ENCODE peak calls at places on chromosomes 16 and 17, in four cellular contexts. One of them, this sample, is unnamed.

GRCh38 chr17:10724546-10725195 is 5.2 kb downstream of the TMEM220 start:
- DNase-seq in HepG2: no peak
- DNase-seq in H1: no peak
- DNase-seq in K562: no peak
- DNase-seq in this sample: no peak

GRCh38 chr17:6070895-6071511 is 824 bp downstream of the WSCD1 start:
- DNase-seq in HepG2: no peak
- DNase-seq in H1: no peak
- DNase-seq in K562: no peak
- DNase-seq in this sample: no peak

GRCh38 chr17:47246120-47246519 is 7.5 kb upstream of the ITGB3 start:
- DNase-seq in HepG2: no peak
- DNase-seq in H1: no peak
- DNase-seq in K562: no peak
- DNase-seq in this sample: no peak

GRCh38 chr16:83926726-83927397 is 26.2 kb upstream of the OSGIN1 start:
- DNase-seq in HepG2: peak
- DNase-seq in H1: peak
- DNase-seq in K562: peak
- DNase-seq in this sample: no peak

GRCh38 chr17:29557085-29557697 is 9.6 kb downstream of the ABHD15 start:
- DNase-seq in HepG2: no peak
- DNase-seq in H1: no peak
- DNase-seq in K562: no peak
- DNase-seq in this sample: no peak

GRCh38 chr16:52976539-52977167 is 76.0 kb downstream of the CHD9NB start:
- DNase-seq in HepG2: peak
- DNase-seq in H1: no peak
- DNase-seq in K562: no peak
- DNase-seq in this sample: no peak

GRCh38 chr17:46154151-46154816 is 38.9 kb downstream of the KANSL1 start:
- DNase-seq in HepG2: no peak
- DNase-seq in H1: no peak
- DNase-seq in K562: no peak
- DNase-seq in this sample: no peak

GRCh38 chr16:68421076-68421475 is 27.2 kb downstream of the SMPD3 start:
- DNase-seq in HepG2: no peak
- DNase-seq in H1: no peak
- DNase-seq in K562: no peak
- DNase-seq in this sample: no peak

GRCh38 chr17:45087496-45087975 is 26.4 kb downstream of the NMT1 start:
- DNase-seq in HepG2: no peak
- DNase-seq in H1: no peak
- DNase-seq in K562: no peak
- DNase-seq in this sample: no peak

GRCh38 chr16:49647673-49648072 is 208.2 kb downstream of the ZNF423 start:
- DNase-seq in HepG2: no peak
- DNase-seq in H1: no peak
- DNase-seq in K562: no peak
- DNase-seq in this sample: no peak

GRCh38 chr17:223723-224471 is 42.4 kb upstream of the DOC2B start:
- DNase-seq in HepG2: no peak
- DNase-seq in H1: no peak
- DNase-seq in K562: no peak
- DNase-seq in this sample: no peak

GRCh38 chr17:71398706-71399620 is 721.9 kb upstream of the SOX9 start:
- DNase-seq in HepG2: no peak
- DNase-seq in H1: no peak
- DNase-seq in K562: no peak
- DNase-seq in this sample: no peak

GRCh38 chr17:21304091-21304490 is 19.6 kb downstream of the MAP2K3 start:
- DNase-seq in HepG2: no peak
- DNase-seq in H1: no peak
- DNase-seq in K562: peak
- DNase-seq in this sample: no peak

GRCh38 chr16:106623-107324 is 28.7 kb downstream of the MPG start:
- DNase-seq in HepG2: peak
- DNase-seq in H1: peak
- DNase-seq in K562: peak
- DNase-seq in this sample: no peak

GRCh38 chr16:49795513-49795912 is 60.4 kb downstream of the ZNF423 start:
- DNase-seq in HepG2: no peak
- DNase-seq in H1: no peak
- DNase-seq in K562: no peak
- DNase-seq in this sample: no peak

GRCh38 chr16:88373211-88373610 is 9.5 kb upstream of the ZNF469 start:
- DNase-seq in HepG2: no peak
- DNase-seq in H1: no peak
- DNase-seq in K562: no peak
- DNase-seq in this sample: no peak

GRCh38 chr17:75502072-75502745 is 13.1 kb downstream of the CASKIN2 start:
- DNase-seq in HepG2: no peak
- DNase-seq in H1: no peak
- DNase-seq in K562: no peak
- DNase-seq in this sample: no peak

GRCh38 chr16:66054095-66054494 is 312.4 kb upstream of the CDH5 start:
- DNase-seq in HepG2: no peak
- DNase-seq in H1: no peak
- DNase-seq in K562: no peak
- DNase-seq in this sample: no peak

GRCh38 chr17:79956853-79957252 is 78.8 kb downstream of the TBC1D16 start:
- DNase-seq in HepG2: no peak
- DNase-seq in H1: no peak
- DNase-seq in K562: no peak
- DNase-seq in this sample: no peak

GRCh38 chr16:73572135-73572534 is 524.2 kb upstream of the ZFHX3 start:
- DNase-seq in HepG2: no peak
- DNase-seq in H1: no peak
- DNase-seq in K562: no peak
- DNase-seq in this sample: no peak

GRCh38 chr16:20844054-20844453 is 37.7 kb downstream of the REXO5 start:
- DNase-seq in HepG2: no peak
- DNase-seq in H1: no peak
- DNase-seq in K562: no peak
- DNase-seq in this sample: no peak

GRCh38 chr17:62597920-62598319 is 29.6 kb upstream of the MRC2 start:
- DNase-seq in HepG2: no peak
- DNase-seq in H1: no peak
- DNase-seq in K562: no peak
- DNase-seq in this sample: no peak

GRCh38 chr17:81722184-81723120 is 10.4 kb downstream of the SLC25A10 start:
- DNase-seq in HepG2: no peak
- DNase-seq in H1: no peak
- DNase-seq in K562: peak
- DNase-seq in this sample: no peak

GRCh38 chr17:29225388-29225787 is 21.3 kb upstream of the CRYBA1 start:
- DNase-seq in HepG2: no peak
- DNase-seq in H1: no peak
- DNase-seq in K562: no peak
- DNase-seq in this sample: no peak

GRCh38 chr16:88720396-88720970 is 14.2 kb downstream of the CTU2 start:
- DNase-seq in HepG2: no peak
- DNase-seq in H1: no peak
- DNase-seq in K562: no peak
- DNase-seq in this sample: no peak

GRCh38 chr17:48351916-48352332 is 78.1 kb downstream of the SKAP1 start:
- DNase-seq in HepG2: peak
- DNase-seq in H1: no peak
- DNase-seq in K562: peak
- DNase-seq in this sample: no peak

GRCh38 chr16:65672960-65673359 is 551.1 kb upstream of the CDH11 start:
- DNase-seq in HepG2: no peak
- DNase-seq in H1: no peak
- DNase-seq in K562: no peak
- DNase-seq in this sample: no peak

GRCh38 chr16:75481475-75481874 is 13.8 kb downstream of the CHST6 start:
- DNase-seq in HepG2: peak
- DNase-seq in H1: no peak
- DNase-seq in K562: no peak
- DNase-seq in this sample: no peak

GRCh38 chr17:76562734-76563148 is 22.9 kb downstream of the PRCD start:
- DNase-seq in HepG2: no peak
- DNase-seq in H1: no peak
- DNase-seq in K562: peak
- DNase-seq in this sample: no peak

GRCh38 chr17:41687828-41688640 is 651 bp upstream of the EIF1 start:
- DNase-seq in HepG2: peak
- DNase-seq in H1: no peak
- DNase-seq in K562: no peak
- DNase-seq in this sample: no peak

GRCh38 chr17:21174186-21174585 is 39.8 kb downstream of the TMEM11 start:
- DNase-seq in HepG2: no peak
- DNase-seq in H1: no peak
- DNase-seq in K562: no peak
- DNase-seq in this sample: no peak

GRCh38 chr17:39920218-39921210 is 2.1 kb upstream of the GSDMB start:
- DNase-seq in HepG2: no peak
- DNase-seq in H1: no peak
- DNase-seq in K562: no peak
- DNase-seq in this sample: no peak

GRCh38 chr17:7413346-7413985 is 5.8 kb downstream of the NLGN2 start:
- DNase-seq in HepG2: no peak
- DNase-seq in H1: no peak
- DNase-seq in K562: no peak
- DNase-seq in this sample: no peak

GRCh38 chr17:57490890-57491289 is 234.6 kb downstream of the MSI2 start:
- DNase-seq in HepG2: no peak
- DNase-seq in H1: no peak
- DNase-seq in K562: no peak
- DNase-seq in this sample: no peak

GRCh38 chr17:67585077-67585602 is 132.6 kb upstream of the NOL11 start:
- DNase-seq in HepG2: no peak
- DNase-seq in H1: no peak
- DNase-seq in K562: no peak
- DNase-seq in this sample: no peak
- TF ChIP-seq CBX5 in HepG2: no peak
- TF ChIP-seq CBX5 in H1: no peak
- TF ChIP-seq CBX5 in K562: no peak
- TF ChIP-seq CBX5 in this sample: no peak

GRCh38 chr16:70433456-70434103 is 5.3 kb downstream of the ST3GAL2 start:
- DNase-seq in HepG2: no peak
- DNase-seq in H1: no peak
- DNase-seq in K562: peak
- DNase-seq in this sample: no peak
- TF ChIP-seq CBX5 in HepG2: no peak
- TF ChIP-seq CBX5 in H1: no peak
- TF ChIP-seq CBX5 in K562: no peak
- TF ChIP-seq CBX5 in this sample: no peak

GRCh38 chr16:1757714-1758461 is 13.5 kb downstream of the NME3 start:
- DNase-seq in HepG2: no peak
- DNase-seq in H1: no peak
- DNase-seq in K562: no peak
- DNase-seq in this sample: no peak
- TF ChIP-seq CBX5 in HepG2: no peak
- TF ChIP-seq CBX5 in H1: no peak
- TF ChIP-seq CBX5 in K562: no peak
- TF ChIP-seq CBX5 in this sample: no peak

GRCh38 chr17:63881935-63882601 is at the start of gene GH2:
- DNase-seq in HepG2: peak
- DNase-seq in H1: no peak
- DNase-seq in K562: peak
- DNase-seq in this sample: no peak
- TF ChIP-seq CBX5 in HepG2: no peak
- TF ChIP-seq CBX5 in H1: no peak
- TF ChIP-seq CBX5 in K562: no peak
- TF ChIP-seq CBX5 in this sample: no peak

DNA sequence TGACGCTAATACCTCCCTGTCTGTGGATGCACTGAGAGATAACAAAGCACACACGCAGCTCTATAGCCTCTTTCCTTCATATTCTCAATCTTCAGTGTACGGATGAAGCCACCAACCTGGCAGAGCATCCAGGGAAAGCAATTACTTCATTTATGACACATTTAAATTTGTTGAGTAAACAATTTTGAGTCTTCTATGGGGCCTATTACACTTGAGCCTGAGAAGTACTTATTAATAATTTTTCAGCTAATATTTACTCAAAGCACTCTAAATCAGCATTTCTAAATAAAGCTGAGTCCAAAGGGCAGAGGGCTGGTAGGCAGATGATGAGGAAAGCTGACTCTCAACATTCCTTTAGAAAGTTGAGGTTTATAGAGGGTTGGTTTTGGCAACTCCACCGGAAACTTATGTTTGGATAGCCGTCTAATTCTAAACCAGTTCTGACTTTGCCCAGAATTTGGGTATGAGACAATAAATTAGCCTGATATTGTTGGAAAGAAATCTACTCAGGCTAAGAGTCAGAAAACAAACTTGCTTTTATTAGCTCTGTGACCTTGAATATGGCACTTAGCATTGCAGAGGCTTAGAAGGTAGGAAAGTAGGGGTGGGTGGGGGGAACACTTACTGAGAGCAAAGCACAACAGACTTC is 643.5 kb downstream of the CDH11 start:
- DNase-seq in HepG2: peak
- DNase-seq in H1: no peak
- DNase-seq in K562: no peak
- DNase-seq in this sample: no peak
- TF ChIP-seq CBX5 in HepG2: no peak
- TF ChIP-seq CBX5 in H1: no peak
- TF ChIP-seq CBX5 in K562: no peak
- TF ChIP-seq CBX5 in this sample: no peak

GRCh38 chr17:15896277-15896676 is 48.7 kb upstream of the ADORA2B start:
- DNase-seq in HepG2: no peak
- DNase-seq in H1: no peak
- DNase-seq in K562: no peak
- DNase-seq in this sample: no peak

GRCh38 chr17:15894913-15895658 is 49.8 kb upstream of the ADORA2B start:
- DNase-seq in HepG2: no peak
- DNase-seq in H1: no peak
- DNase-seq in K562: no peak
- DNase-seq in this sample: no peak

GRCh38 chr17:15896834-15897233 is 48.1 kb upstream of the ADORA2B start:
- DNase-seq in HepG2: no peak
- DNase-seq in H1: no peak
- DNase-seq in K562: no peak
- DNase-seq in this sample: no peak

DNA sequence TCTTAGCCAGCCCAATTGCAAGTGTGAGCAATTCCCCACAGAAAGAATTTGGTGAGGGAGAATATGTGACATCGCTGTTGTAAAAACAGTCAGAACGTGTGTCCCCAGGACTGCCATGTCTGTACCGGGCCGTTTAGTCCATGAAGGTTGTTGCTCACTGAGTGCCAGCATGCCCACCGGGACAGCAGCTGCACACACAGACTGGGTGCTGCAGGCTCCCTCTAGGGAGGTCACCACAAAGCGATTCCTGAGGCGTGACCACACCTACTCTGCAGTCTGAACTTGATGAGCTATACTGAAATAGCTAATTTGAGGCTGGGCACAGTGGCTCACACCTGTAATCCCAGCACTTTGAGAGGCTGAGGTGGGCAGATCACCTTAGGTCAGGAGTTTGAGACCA is 44.1 kb upstream of the ADORA2B start:
- DNase-seq in HepG2: no peak
- DNase-seq in H1: no peak
- DNase-seq in K562: no peak
- DNase-seq in this sample: peak
- TF ChIP-seq CBX5 in HepG2: no peak
- TF ChIP-seq CBX5 in H1: no peak
- TF ChIP-seq CBX5 in K562: no peak
- TF ChIP-seq CBX5 in this sample: no peak